ENCODE peak calls at places on chromosomes 3 and 15, in five cellular contexts. R, J, T, X and F are unnamed samples.
A peak's percentile ranks its signal among the peaks of the same experiment; 100 is the strongest.

GRCh38 chr3:47961815-47962606 is 54.2 kb downstream of the MAP4 start:
- DNase-seq in R (no peak), X (no peak), J (no peak), T (no peak), F (no peak)

GRCh38 chr3:105869982-105870381 is 1.2 kb upstream of the CBLB start:
- DNase-seq in T (no peak), J (no peak), R (no peak), X (no peak), F (no peak)

GRCh38 chr15:41047474-41047873 is 68.6 kb downstream of the INO80 start:
- DNase-seq in X (no peak), J (no peak), T (no peak), R (no peak), F (no peak)

GRCh38 chr15:72751751-72752455 is 31.7 kb downstream of the ADPGK start:
- DNase-seq in R (no peak), X (no peak), T (no peak), J (no peak), F (no peak)

GRCh38 chr3:5389057-5389456 is 201.6 kb downstream of the EDEM1 start:
- DNase-seq in J (no peak), T (no peak), R (no peak), X (no peak), F (no peak)

GRCh38 chr3:177725165-177725564 is 527.9 kb upstream of the TBL1XR1 start:
- DNase-seq in R (no peak), X (no peak), J (no peak), T (no peak), F (no peak)

GRCh38 chr3:28243424-28244106 is 2.1 kb downstream of the CMC1 start:
- DNase-seq in X (no peak), R (no peak), T (no peak), J (no peak), F (no peak)

GRCh38 chr3:8529738-8530525 is 28.3 kb downstream of the LMCD1 start:
- DNase-seq in R (no peak), T (no peak), X (no peak), J (no peak), F (peak; percentile 27)

GRCh38 chr3:62559831-62560445 is 186.6 kb upstream of the FEZF2 start:
- DNase-seq in J (no peak), R (no peak), T (no peak), X (no peak), F (no peak)

GRCh38 chr3:167920747-167921146 is 175.0 kb downstream of the GOLIM4 start:
- DNase-seq in T (no peak), J (no peak), X (no peak), R (no peak), F (no peak)

GRCh38 chr3:4730734-4731133 is 237.6 kb downstream of the ITPR1 start:
- DNase-seq in X (no peak), J (no peak), T (no peak), R (no peak), F (no peak)

GRCh38 chr15:34812369-34812768 is 17.0 kb upstream of the ACTC1 start:
- DNase-seq in T (no peak), J (no peak), R (no peak), X (no peak), F (no peak)

GRCh38 chr3:86147119-86147518 is 843.8 kb downstream of the VGLL3 start:
- DNase-seq in X (no peak), J (no peak), T (no peak), R (no peak), F (no peak)

GRCh38 chr3:81967362-81967761 is 205.9 kb upstream of the GBE1 start:
- DNase-seq in R (no peak), J (no peak), X (no peak), T (no peak), F (no peak)

GRCh38 chr3:113912551-113913246 is 35.1 kb upstream of the ZDHHC23 start:
- DNase-seq in X (no peak), T (no peak), R (no peak), J (peak; percentile 65), F (peak; percentile 30)

GRCh38 chr3:112687214-112687613 is 46.3 kb upstream of the CCDC80 start:
- DNase-seq in X (no peak), R (no peak), T (no peak), J (no peak), F (no peak)

GRCh38 chr15:78634251-78635145 is 6.5 kb downstream of the CHRNB4 start:
- DNase-seq in X (no peak), T (no peak), J (no peak), R (no peak), F (no peak)

GRCh38 chr3:185439745-185440466 is 58.9 kb downstream of the TMEM41A start:
- DNase-seq in X (no peak), J (no peak), R (no peak), T (no peak), F (no peak)

GRCh38 chr15:45637552-45638033 is 2.8 kb downstream of the SQOR start:
- DNase-seq in J (peak; percentile 74), T (peak; percentile 84), X (peak; percentile 40), R (peak; percentile 45), F (no peak)

GRCh38 chr3:154795582-154795981 is 284.5 kb upstream of the MME start:
- DNase-seq in X (no peak), R (no peak), J (no peak), T (no peak), F (peak; percentile 27)

GRCh38 chr3:122609798-122610559 is 32.5 kb downstream of the PARP15 start:
- DNase-seq in X (peak; percentile 40), T (no peak), J (no peak), R (no peak), F (peak; percentile 55)

GRCh38 chr15:44441095-44441501 is 13.7 kb downstream of the CTDSPL2 start:
- DNase-seq in R (no peak), X (no peak), T (no peak), J (no peak), F (no peak)

GRCh38 chr15:96230557-96231181 is 99.8 kb upstream of the NR2F2 start:
- DNase-seq in X (no peak), J (no peak), T (no peak), R (no peak), F (peak; percentile 3)

GRCh38 chr3:101725192-101725889 is 927 bp downstream of the CEP97 start:
- DNase-seq in J (peak; percentile 77), X (no peak), T (peak; percentile 67), R (peak; percentile 44), F (no peak)

GRCh38 chr3:107235923-107236315 is 141.3 kb upstream of the CCDC54 start:
- DNase-seq in R (no peak), X (peak; percentile 18), J (peak; percentile 60), T (peak; percentile 64), F (peak; percentile 64)

GRCh38 chr15:67097893-67098740 is 32.7 kb downstream of the SMAD3 start:
- DNase-seq in J (peak; percentile 73), R (peak; percentile 65), T (peak; percentile 80), X (no peak), F (no peak)
- TF ChIP-seq POLR2A in J (no peak), R (no peak), T (no peak), X (no peak), F (no peak)

DNA sequence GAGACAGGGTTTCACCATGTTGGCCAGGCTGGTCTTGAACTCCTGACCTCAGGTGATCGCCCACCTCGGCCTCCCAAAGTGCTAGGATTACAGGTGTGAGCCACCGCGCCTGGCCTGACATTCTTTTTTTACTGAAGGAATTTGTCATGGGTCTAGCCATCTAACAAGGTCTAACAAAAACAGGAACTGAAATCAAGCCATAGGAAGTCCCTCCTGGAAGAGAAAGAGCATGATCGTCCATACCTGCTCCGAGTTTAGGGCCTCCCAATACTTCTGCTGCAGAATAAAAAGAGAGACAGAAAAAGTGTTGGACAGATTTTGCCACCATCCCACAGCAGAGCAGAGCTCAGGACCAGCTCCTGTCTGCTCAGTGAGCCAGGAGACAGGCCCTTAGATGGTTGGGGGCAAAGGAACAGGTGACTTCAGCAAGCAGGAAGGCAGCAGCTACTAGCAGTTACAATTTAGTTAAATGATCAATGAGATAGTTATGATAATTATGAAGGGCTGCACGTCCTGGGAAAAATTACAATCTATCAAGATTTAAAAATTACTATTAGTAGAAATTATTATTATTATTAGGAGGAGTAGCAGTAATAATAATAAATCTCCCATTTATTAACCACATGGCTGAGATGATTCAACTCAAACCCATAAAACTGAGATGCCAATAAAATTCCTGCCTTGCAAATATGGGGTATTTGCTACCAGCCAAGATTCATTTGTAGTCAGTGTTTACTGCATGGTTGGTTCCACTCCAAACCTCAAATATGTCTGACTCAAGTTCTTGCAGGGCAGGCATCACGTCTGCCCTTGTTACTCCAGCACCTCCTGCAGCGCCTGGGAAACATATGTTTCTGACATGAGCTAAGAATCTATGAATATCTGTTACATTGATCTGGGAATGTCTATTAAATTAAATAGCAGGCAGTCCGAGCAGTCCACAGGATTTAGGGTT is 40.1 kb downstream of the TMEM44 start:
- DNase-seq in T (no peak), X (no peak), R (no peak), J (no peak), F (peak; percentile 92)
- TF ChIP-seq POLR2A in T (no peak), X (no peak), R (no peak), J (no peak), F (no peak)

GRCh38 chr15:99454941-99455795 is 110.6 kb upstream of the MEF2A start:
- DNase-seq in T (peak; percentile 89), R (peak; percentile 97), X (no peak), J (peak; percentile 74), F (peak; percentile 80)
- TF ChIP-seq POLR2A in T (no peak), R (peak; percentile 55), X (no peak), J (no peak), F (peak; percentile 51)

GRCh38 chr3:157913751-157914150 is 192.5 kb downstream of the SHOX2 start:
- DNase-seq in J (no peak), X (no peak), T (no peak), R (no peak), F (no peak)
- TF ChIP-seq POLR2A in J (no peak), X (no peak), T (no peak), R (no peak), F (no peak)

GRCh38 chr15:49047456-49047855 is 1.2 kb upstream of the SECISBP2L start:
- DNase-seq in X (no peak), J (no peak), R (no peak), T (no peak), F (no peak)

GRCh38 chr15:49045691-49046112 is 544 bp downstream of the SECISBP2L start:
- DNase-seq in X (peak; percentile 18), R (no peak), J (peak; percentile 57), T (no peak), F (peak; percentile 5)

GRCh38 chr15:49044761-49045571 is 1.3 kb downstream of the SECISBP2L start:
- DNase-seq in T (no peak), J (no peak), R (no peak), X (no peak), F (no peak)

GRCh38 chr15:49044002-49044401 is 2.2 kb downstream of the SECISBP2L start:
- DNase-seq in T (no peak), X (no peak), J (no peak), R (no peak), F (no peak)

DNA sequence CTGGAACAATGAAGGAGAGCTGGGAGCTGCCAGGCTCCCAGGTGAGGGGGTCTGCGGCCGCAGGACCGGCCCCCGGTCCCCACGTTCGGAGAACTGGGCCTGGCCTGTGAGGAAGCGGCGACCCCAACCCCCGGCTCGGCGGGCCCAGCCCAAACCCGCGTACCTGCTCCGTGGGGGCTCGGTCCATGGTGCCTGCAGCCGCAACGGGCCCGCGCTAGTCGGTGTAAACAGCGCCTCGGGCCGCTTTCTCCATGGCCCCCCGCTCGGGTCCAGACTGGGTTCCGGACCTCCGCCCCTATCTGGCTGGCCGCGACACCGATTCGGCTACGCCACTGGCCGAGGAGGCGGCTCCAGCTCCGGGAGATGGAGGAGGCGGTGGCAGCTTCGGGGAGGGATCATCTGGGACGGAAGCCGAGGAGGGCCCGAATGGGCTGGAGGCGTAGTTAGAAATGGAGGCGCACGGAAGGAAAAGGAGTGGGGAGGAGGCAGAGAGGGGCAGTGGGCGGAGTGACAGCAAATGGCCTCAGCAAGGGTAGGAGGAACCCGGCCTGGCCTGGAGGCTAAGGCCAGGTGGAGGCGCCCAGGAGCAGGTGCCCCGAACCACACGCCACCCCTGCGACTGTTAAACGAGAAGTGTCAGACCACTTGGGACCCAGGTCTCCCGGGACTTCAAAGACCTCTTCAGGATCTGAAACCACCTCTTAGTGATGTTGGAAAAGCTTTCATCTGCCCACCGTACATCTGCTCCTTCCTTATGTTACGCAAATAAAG is at the start of gene SECISBP2L:
- DNase-seq in T (peak; percentile 96), J (peak; percentile 97), X (peak; percentile 81), R (peak; percentile 96), F (peak; percentile 62)
- TF ChIP-seq POLR2A in T (peak; percentile 80), J (peak; percentile 77), X (peak; percentile 73), R (peak; percentile 83), F (peak; percentile 85)